ENCODE peak calls at places on chromosomes 3 and 15, in five cellular contexts. Q is lung, T is cardiac muscle cell, Z is Calu3, D is Peyer's patch. W is an unnamed sample.

GRCh38 chr15:78635346-78635745 is 5.7 kb downstream of the CHRNB4 start:
- DNase-seq in Q (no peak), T (no peak), Z (no peak), D (no peak), W (no peak)

GRCh38 chr3:195270350-195271115 is 426 bp downstream of the XXYLT1 start:
- DNase-seq in Q (no peak), T (peak), Z (peak), D (peak), W (peak)

GRCh38 chr15:85667491-85668424 is 127.0 kb downstream of the KLHL25 start:
- DNase-seq in Q (peak), T (peak), Z (peak), D (no peak), W (no peak)

GRCh38 chr3:187247398-187247797 is 44.1 kb downstream of the MASP1 start:
- DNase-seq in Q (no peak), T (no peak), Z (no peak), D (no peak), W (no peak)

GRCh38 chr3:127618891-127619290 is 10.1 kb upstream of the PODXL2 start:
- DNase-seq in Q (no peak), T (no peak), Z (no peak), D (peak), W (no peak)

GRCh38 chr15:42650208-42651066 is 75.0 kb downstream of the STARD9 start:
- DNase-seq in Q (peak), T (peak), Z (peak), D (peak), W (peak)

GRCh38 chr15:85520650-85521049 is 140.2 kb downstream of the AKAP13 start:
- DNase-seq in Q (no peak), T (no peak), Z (no peak), D (no peak), W (no peak)

GRCh38 chr15:48309740-48310139 is 21.5 kb upstream of the DUT start:
- DNase-seq in Q (no peak), T (no peak), Z (no peak), D (no peak), W (no peak)

GRCh38 chr3:169524131-169524530 is 139.4 kb downstream of the MECOM start:
- DNase-seq in Q (no peak), T (no peak), Z (no peak), D (no peak), W (no peak)

GRCh38 chr15:89016549-89017041 is 71.7 kb upstream of the ABHD2 start:
- DNase-seq in Q (no peak), T (no peak), Z (peak), D (no peak), W (no peak)

GRCh38 chr3:62277470-62277869 is 95.9 kb downstream of the FEZF2 start:
- DNase-seq in Q (no peak), T (no peak), Z (no peak), D (no peak), W (peak)

GRCh38 chr3:136667081-136667480 is 85.1 kb downstream of the STAG1 start:
- DNase-seq in Q (no peak), T (no peak), Z (no peak), D (no peak), W (no peak)

GRCh38 chr15:71779073-71779797 is 31.1 kb upstream of the NR2E3 start:
- DNase-seq in Q (no peak), T (peak), Z (no peak), D (no peak), W (no peak)

GRCh38 chr15:31390777-31391486 is 64.3 kb downstream of the KLF13 start:
- DNase-seq in Q (peak), T (no peak), Z (no peak), D (peak), W (no peak)